ENCODE peak calls at places on chromosomes 5 and 9, in six cellular contexts. U is stomach, F is endodermal cell, T is tibial nerve, R is H9, I is left ventricle myocardium inferior. H is an unnamed sample.

GRCh38 chr5:123882946-123883345 is 371.0 kb downstream of the CSNK1G3 start:
- DNase-seq in U (no peak), F (no peak), T (no peak), R (no peak), I (no peak), H (no peak)

GRCh38 chr5:74275204-74275992 is 365.1 kb downstream of the ENC1 start:
- DNase-seq in U (no peak), F (no peak), T (no peak), R (no peak), I (no peak), H (no peak)

GRCh38 chr5:88555658-88556057 is 287.0 kb upstream of the TMEM161B start:
- DNase-seq in U (no peak), F (peak; percentile 72), T (no peak), R (peak; percentile 33), I (no peak), H (no peak)

GRCh38 chr5:129971684-129972083 is 67.4 kb downstream of the CHSY3 start:
- DNase-seq in U (no peak), F (no peak), T (no peak), R (no peak), I (no peak), H (no peak)

GRCh38 chr5:22926574-22926973 is 73.4 kb upstream of the CDH12 start:
- DNase-seq in U (no peak), F (no peak), T (no peak), R (no peak), I (no peak), H (no peak)

GRCh38 chr5:71922584-71923106 is 184.6 kb upstream of the MAP1B start:
- DNase-seq in U (no peak), F (peak; percentile 68), T (no peak), R (peak; percentile 37), I (no peak), H (no peak)

GRCh38 chr5:34626751-34627150 is 29.4 kb upstream of the RAI14 start:
- DNase-seq in U (no peak), F (peak; percentile 7), T (no peak), R (no peak), I (no peak), H (no peak)

GRCh38 chr5:102718819-102719218 is 36.3 kb upstream of the PAM start:
- DNase-seq in U (no peak), F (no peak), T (no peak), R (no peak), I (no peak), H (no peak)

GRCh38 chr9:114861922-114862605 is 56.2 kb upstream of the TNFSF15 start:
- DNase-seq in U (no peak), F (no peak), T (no peak), R (no peak), I (no peak), H (no peak)

GRCh38 chr5:58844395-58844794 is 261.5 kb downstream of the RAB3C start:
- DNase-seq in U (no peak), F (no peak), T (no peak), R (no peak), I (no peak), H (no peak)

GRCh38 chr5:516338-516925 is 7.8 kb downstream of the SLC9A3 start:
- DNase-seq in U (no peak), F (no peak), T (no peak), R (no peak), I (no peak), H (no peak)
- H3K27me3 ChIP-seq in U (peaks cover 7% of the 10 kb centered on the region), F (peaks cover 24% of the 10 kb centered on the region), T (no peaks in the 10 kb centered on the region), R (no peaks in the 10 kb centered on the region), I (peaks cover 96% of the 10 kb centered on the region), H (peaks cover 85% of the 10 kb centered on the region)

GRCh38 chr5:77876862-77877502 is 100.8 kb upstream of the TBCA start:
- DNase-seq in U (no peak), F (no peak), T (no peak), R (no peak), I (no peak), H (no peak)

GRCh38 chr5:77874691-77875090 is 98.6 kb upstream of the TBCA start:
- DNase-seq in U (no peak), F (no peak), T (no peak), R (no peak), I (no peak), H (no peak)

GRCh38 chr5:77881528-77881927 is 105.4 kb upstream of the TBCA start:
- DNase-seq in U (no peak), F (no peak), T (no peak), R (no peak), I (no peak), H (no peak)

GRCh38 chr5:77873239-77873638 is 97.1 kb upstream of the TBCA start:
- DNase-seq in U (no peak), F (no peak), T (no peak), R (no peak), I (no peak), H (no peak)

DNA sequence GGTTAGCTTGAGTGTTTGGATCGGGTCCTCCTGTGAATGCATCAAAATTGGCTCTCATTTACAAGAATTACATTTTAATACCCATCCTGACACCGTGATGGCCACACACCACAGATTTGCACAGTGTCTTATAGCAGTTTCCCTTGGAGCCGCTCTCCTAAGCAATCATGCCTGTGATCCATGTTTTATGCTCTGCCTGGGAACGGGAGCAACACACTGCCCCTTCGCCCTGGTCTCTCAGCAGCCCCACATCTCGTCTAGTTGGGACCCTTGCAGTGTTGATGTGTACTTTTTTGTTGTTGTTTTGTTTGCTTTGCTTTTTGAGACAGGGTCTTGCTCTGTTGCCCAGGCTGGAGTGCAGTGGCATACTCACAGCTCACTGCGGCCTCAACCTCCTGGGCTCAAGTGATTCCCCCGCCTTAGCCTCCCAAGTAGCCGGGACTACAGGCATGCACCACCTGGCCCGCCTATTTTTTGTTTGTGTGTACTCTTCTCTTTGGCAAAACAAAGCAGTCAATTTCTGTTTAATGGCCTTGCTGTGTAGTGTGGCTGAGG is 101.5 kb upstream of the TBCA start:
- DNase-seq in U (no peak), F (no peak), T (no peak), R (no peak), I (no peak), H (no peak)
- H3K4me1 ChIP-seq in U (no peaks in the 10 kb centered on the region), F (peaks cover 12% of the 10 kb centered on the region), T (no peaks in the 10 kb centered on the region), R (no peaks in the 10 kb centered on the region), I (no peaks in the 10 kb centered on the region), H (peaks cover 18% of the 10 kb centered on the region)

GRCh38 chr9:92986175-92987110 is 39.1 kb downstream of the FGD3 start:
- DNase-seq in U (no peak), F (no peak), T (no peak), R (no peak), I (no peak), H (no peak)
- TF ChIP-seq CTCF in U (no peak), F (peak; percentile 56), T (peak; percentile 21), R (peak; percentile 67), I (peak; percentile 47), H (peak; percentile 39)

GRCh38 chr9:109499631-109500120 is 1.6 kb upstream of the PTPN3 start:
- DNase-seq in U (peak; percentile 73), F (peak; percentile 77), T (no peak), R (peak; percentile 64), I (peak; percentile 61), H (peak; percentile 75)

GRCh38 chr9:109499061-109499630 is 1.0 kb upstream of the PTPN3 start:
- DNase-seq in U (no peak), F (no peak), T (no peak), R (no peak), I (no peak), H (no peak)

GRCh38 chr9:109498195-109499060 is at the start of gene PTPN3:
- DNase-seq in U (peak; percentile 40), F (peak; percentile 73), T (no peak), R (peak; percentile 45), I (no peak), H (peak; percentile 28)

GRCh38 chr9:109496126-109496707 is 1.9 kb downstream of the PTPN3 start:
- DNase-seq in U (no peak), F (no peak), T (no peak), R (no peak), I (no peak), H (no peak)

GRCh38 chr9:109497193-109498165 is 628 bp downstream of the PTPN3 start:
- DNase-seq in U (no peak), F (peak; percentile 67), T (no peak), R (no peak), I (no peak), H (no peak)
- H3K27me3 ChIP-seq in U (no peaks in the 10 kb centered on the region), F (peaks cover 79% of the 10 kb centered on the region), T (no peaks in the 10 kb centered on the region), R (peaks cover 29% of the 10 kb centered on the region), I (peaks cover 68% of the 10 kb centered on the region), H (no peaks in the 10 kb centered on the region)

GRCh38 chr5:78760411-78761169 is 112.0 kb upstream of the LHFPL2 start:
- DNase-seq in U (no peak), F (no peak), T (no peak), R (no peak), I (no peak), H (no peak)
- H3K4me1 ChIP-seq in U (peaks cover 5% of the 10 kb centered on the region), F (no peaks in the 10 kb centered on the region), T (no peaks in the 10 kb centered on the region), R (no peaks in the 10 kb centered on the region), I (no peaks in the 10 kb centered on the region), H (no peaks in the 10 kb centered on the region)

GRCh38 chr9:23492126-23493002 is 333.7 kb downstream of the ELAVL2 start:
- DNase-seq in U (no peak), F (peak; percentile 51), T (no peak), R (peak; percentile 39), I (no peak), H (no peak)
- TF ChIP-seq CTCF in U (no peak), F (peak; percentile 89), T (peak; percentile 23), R (peak; percentile 77), I (peak; percentile 59), H (peak; percentile 52)

DNA sequence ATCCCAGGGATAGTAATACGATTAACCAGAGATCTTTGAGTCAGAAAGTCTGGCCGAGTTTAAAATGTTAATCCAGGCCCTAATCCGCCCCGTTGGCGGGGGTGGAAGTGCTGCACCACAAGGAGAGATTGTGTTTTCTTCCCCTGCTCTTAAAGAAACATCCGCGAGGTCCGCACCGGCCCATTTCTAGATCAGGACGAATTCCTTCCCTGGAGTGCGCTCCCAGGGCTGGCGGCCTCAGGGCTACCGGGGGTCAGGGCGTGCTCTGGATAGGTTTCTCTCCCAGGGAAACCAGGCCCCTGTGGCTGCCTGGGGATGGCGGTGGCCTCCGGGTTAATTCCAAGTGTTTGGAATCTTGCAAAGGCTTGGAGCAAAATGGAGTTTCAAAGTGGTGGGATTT is 9.4 kb upstream of the NEUROG1 start:
- DNase-seq in U (no peak), F (peak; percentile 62), T (no peak), R (no peak), I (no peak), H (no peak)
- H3K27me3 ChIP-seq in U (peaks cover 4% of the 10 kb centered on the region), F (peaks cover 100% of the 10 kb centered on the region), T (no peaks in the 10 kb centered on the region), R (peaks cover 96% of the 10 kb centered on the region), I (peaks cover 100% of the 10 kb centered on the region), H (peaks cover 99% of the 10 kb centered on the region)

GRCh38 chr9:100084734-100085133 is 14.1 kb downstream of the ERP44 start:
- DNase-seq in U (no peak), F (no peak), T (no peak), R (no peak), I (no peak), H (no peak)
- H3K4me1 ChIP-seq in U (peaks cover 66% of the 10 kb centered on the region), F (no peaks in the 10 kb centered on the region), T (peaks cover 1% of the 10 kb centered on the region), R (peaks cover 2% of the 10 kb centered on the region), I (peaks cover 72% of the 10 kb centered on the region), H (peaks cover 78% of the 10 kb centered on the region)